ENCODE peak calls at places on chromosomes 1 and 21, in nine cellular contexts. M is Caki2; F is activated naive CD4-positive, alpha-beta T cell treated with anti-CD3 and anti-CD28 coated beads, Interleukin-2, amount 50 U/mL, for 16 hours; G is mesenchymal stem cell; O is stimulated activated CD4-positive, alpha-beta T cell treated with anti-CD3 and anti-CD28 coated beads, Interleukin-1b, Interleukin-23, amount 100 ng/mL, for 1 hour; X is substantia nigra; U is adrenal gland; K is kidney; V is stimulated activated naive CD8-positive, alpha-beta T cell treated with anti-CD3 and anti-CD28 coated beads, Interleukin-15, amount 100 ng/mL, for 72 hours. I is an unnamed sample.

GRCh38 chr21:29208666-29209059 is 78.2 kb downstream of the MAP3K7CL start:
- DNase-seq in V (no peak), G (peak), X (no peak), U (no peak), M (no peak), F (no peak), K (no peak), O (no peak), I (no peak)

GRCh38 chr1:100736766-100737165 is 17.2 kb downstream of the VCAM1 start:
- DNase-seq in G (peak), X (no peak), F (no peak), O (no peak), V (no peak), M (peak), K (no peak), U (no peak), I (no peak)

GRCh38 chr1:147912553-147912952 is 10.0 kb downstream of the GJA8 start:
- DNase-seq in F (no peak), V (no peak), K (no peak), X (no peak), M (no peak), O (no peak), U (no peak), G (no peak), I (no peak)

GRCh38 chr1:112772781-112773180 is 57.6 kb upstream of the PPM1J start:
- DNase-seq in M (no peak), G (no peak), U (no peak), F (no peak), X (no peak), K (no peak), O (no peak), V (no peak), I (no peak)

GRCh38 chr1:64933296-64934070 is 32.9 kb downstream of the JAK1 start:
- DNase-seq in K (no peak), G (peak), X (no peak), U (peak), M (no peak), V (no peak), O (no peak), F (peak), I (peak)

GRCh38 chr1:7454052-7454815 is 316.9 kb upstream of the VAMP3 start:
- DNase-seq in V (no peak), U (peak), M (peak), X (no peak), K (no peak), F (no peak), G (peak), O (no peak), I (no peak)

GRCh38 chr1:39857479-39857878 is 25.8 kb downstream of the TRIT1 start:
- DNase-seq in M (no peak), V (no peak), O (no peak), U (no peak), F (no peak), K (no peak), X (no peak), G (no peak), I (no peak)

GRCh38 chr1:26697978-26698849 is 2.4 kb downstream of the ARID1A start:
- DNase-seq in X (no peak), K (peak), M (peak), U (peak), G (peak), F (peak), V (peak), O (no peak), I (no peak)

GRCh38 chr1:99266731-99267130 is 2.4 kb downstream of the PLPPR4 start:
- DNase-seq in X (no peak), O (no peak), U (no peak), K (no peak), M (no peak), F (no peak), V (no peak), G (peak), I (no peak)

GRCh38 chr1:195899762-195900352 is 708.4 kb downstream of the KCNT2 start:
- DNase-seq in O (no peak), U (no peak), F (no peak), X (no peak), V (no peak), K (no peak), G (peak), M (no peak), I (no peak)

GRCh38 chr1:78277253-78277652 is 213.5 kb upstream of the PTGFR start:
- DNase-seq in V (no peak), U (no peak), O (no peak), K (no peak), X (no peak), F (no peak), M (no peak), G (peak), I (no peak)

GRCh38 chr1:2199042-2199810 is 4.7 kb upstream of the FAAP20 start:
- DNase-seq in F (peak), U (peak), V (peak), X (peak), O (peak), K (peak), G (peak), M (no peak), I (no peak)

GRCh38 chr1:199857103-199857502 is 170.4 kb upstream of the NR5A2 start:
- DNase-seq in U (no peak), V (no peak), X (no peak), K (no peak), G (peak), M (no peak), F (no peak), O (no peak), I (no peak)

GRCh38 chr1:27011058-27011764 is 1.4 kb downstream of the TENT5B start:
- DNase-seq in K (peak), U (peak), G (peak), F (no peak), M (peak), V (no peak), X (no peak), O (no peak), I (no peak)

GRCh38 chr1:23018661-23019093 is 591 bp upstream of the KDM1A start:
- DNase-seq in G (no peak), K (no peak), O (no peak), M (no peak), F (no peak), V (no peak), X (no peak), U (no peak), I (no peak)

GRCh38 chr21:15441060-15441493 is 288.7 kb upstream of the USP25 start:
- DNase-seq in O (no peak), K (no peak), G (no peak), X (no peak), F (no peak), U (peak), M (peak), V (no peak), I (no peak)

GRCh38 chr1:15444476-15445389 is 6.5 kb downstream of the CTRC start:
- DNase-seq in O (no peak), F (no peak), K (no peak), X (no peak), V (no peak), G (no peak), M (no peak), U (no peak), I (no peak)

GRCh38 chr1:247471445-247472016 is 13.6 kb upstream of the OR2B11 start:
- DNase-seq in F (no peak), V (no peak), O (no peak), M (no peak), K (no peak), G (no peak), U (no peak), X (no peak), I (no peak)

GRCh38 chr1:218349365-218350021 is 4.4 kb downstream of the TGFB2 start:
- DNase-seq in G (no peak), X (no peak), K (no peak), U (no peak), V (no peak), M (no peak), O (no peak), F (no peak), I (no peak)

GRCh38 chr1:85585845-85586244 is 5.3 kb downstream of the CCN1 start:
- DNase-seq in G (peak), V (no peak), M (no peak), K (no peak), U (no peak), X (no peak), F (no peak), O (no peak), I (no peak)

GRCh38 chr21:19969156-19969555 is 1029.1 kb upstream of the NCAM2 start:
- DNase-seq in G (no peak), F (no peak), K (no peak), M (no peak), U (no peak), X (no peak), V (no peak), O (no peak), I (no peak)

GRCh38 chr1:21655748-21656147 is 13.4 kb downstream of the RAP1GAP start:
- DNase-seq in U (no peak), F (no peak), K (peak), O (no peak), X (no peak), G (no peak), V (no peak), M (peak), I (no peak)

GRCh38 chr1:55827350-55827749 is 612.2 kb upstream of the USP24 start:
- DNase-seq in V (no peak), M (peak), K (no peak), G (peak), F (no peak), U (no peak), O (no peak), X (no peak), I (no peak)